ENCODE peak calls at places on chromosomes 1 and 21, in seven cellular contexts. One of them, this sample, is unnamed.
A peak's percentile ranks its signal among the peaks of the same experiment; 100 is the strongest.

GRCh38 chr21:46553993-46554392 is 50.9 kb downstream of the S100B start:
- DNase-seq in renal cortical epithelial cell: no peak
- DNase-seq in stimulated activated CD4-positive, alpha-beta T cell treated with anti-CD3 and anti-CD28 coated beads, Interleukin-15, amount 100 ng/mL, for 24 hours: no peak
- DNase-seq in pons: no peak
- DNase-seq in NCI-H2029: no peak
- DNase-seq in NCI-H748 treated with DMSO at 0.1 percent for 48 hours: no peak
- DNase-seq in CD8-positive, alpha-beta memory T cell: no peak
- DNase-seq in this sample: no peak

GRCh38 chr1:228809621-228810313 is 74.5 kb downstream of the RHOU start:
- DNase-seq in renal cortical epithelial cell: peak; percentile 90
- DNase-seq in stimulated activated CD4-positive, alpha-beta T cell treated with anti-CD3 and anti-CD28 coated beads, Interleukin-15, amount 100 ng/mL, for 24 hours: peak; percentile 46
- DNase-seq in pons: no peak
- DNase-seq in NCI-H2029: no peak
- DNase-seq in NCI-H748 treated with DMSO at 0.1 percent for 48 hours: no peak
- DNase-seq in CD8-positive, alpha-beta memory T cell: no peak
- DNase-seq in this sample: no peak

GRCh38 chr1:31617218-31617916 is at the start of gene HCRTR1:
- DNase-seq in renal cortical epithelial cell: no peak
- DNase-seq in stimulated activated CD4-positive, alpha-beta T cell treated with anti-CD3 and anti-CD28 coated beads, Interleukin-15, amount 100 ng/mL, for 24 hours: no peak
- DNase-seq in pons: no peak
- DNase-seq in NCI-H2029: no peak
- DNase-seq in NCI-H748 treated with DMSO at 0.1 percent for 48 hours: no peak
- DNase-seq in CD8-positive, alpha-beta memory T cell: no peak
- DNase-seq in this sample: no peak

GRCh38 chr1:8631163-8631562 is 186.3 kb downstream of the RERE start:
- DNase-seq in renal cortical epithelial cell: no peak
- DNase-seq in stimulated activated CD4-positive, alpha-beta T cell treated with anti-CD3 and anti-CD28 coated beads, Interleukin-15, amount 100 ng/mL, for 24 hours: no peak
- DNase-seq in pons: no peak
- DNase-seq in NCI-H2029: no peak
- DNase-seq in NCI-H748 treated with DMSO at 0.1 percent for 48 hours: no peak
- DNase-seq in CD8-positive, alpha-beta memory T cell: no peak
- DNase-seq in this sample: no peak

GRCh38 chr1:12184008-12184681 is 17.4 kb downstream of the TNFRSF1B start:
- DNase-seq in renal cortical epithelial cell: peak; percentile 85
- DNase-seq in stimulated activated CD4-positive, alpha-beta T cell treated with anti-CD3 and anti-CD28 coated beads, Interleukin-15, amount 100 ng/mL, for 24 hours: no peak
- DNase-seq in pons: peak; percentile 85
- DNase-seq in NCI-H2029: no peak
- DNase-seq in NCI-H748 treated with DMSO at 0.1 percent for 48 hours: no peak
- DNase-seq in CD8-positive, alpha-beta memory T cell: no peak
- DNase-seq in this sample: peak; percentile 56

GRCh38 chr1:3494321-3495308 is 40.1 kb downstream of the ARHGEF16 start:
- DNase-seq in renal cortical epithelial cell: no peak
- DNase-seq in stimulated activated CD4-positive, alpha-beta T cell treated with anti-CD3 and anti-CD28 coated beads, Interleukin-15, amount 100 ng/mL, for 24 hours: no peak
- DNase-seq in pons: peak; percentile 6
- DNase-seq in NCI-H2029: no peak
- DNase-seq in NCI-H748 treated with DMSO at 0.1 percent for 48 hours: no peak
- DNase-seq in CD8-positive, alpha-beta memory T cell: no peak
- DNase-seq in this sample: no peak

GRCh38 chr1:30046751-30047150 is 676.6 kb downstream of the MATN1 start:
- DNase-seq in renal cortical epithelial cell: no peak
- DNase-seq in stimulated activated CD4-positive, alpha-beta T cell treated with anti-CD3 and anti-CD28 coated beads, Interleukin-15, amount 100 ng/mL, for 24 hours: no peak
- DNase-seq in pons: no peak
- DNase-seq in NCI-H2029: no peak
- DNase-seq in NCI-H748 treated with DMSO at 0.1 percent for 48 hours: no peak
- DNase-seq in CD8-positive, alpha-beta memory T cell: no peak
- DNase-seq in this sample: no peak

GRCh38 chr1:184947497-184948256 is 26.6 kb downstream of the NIBAN1 start:
- DNase-seq in renal cortical epithelial cell: no peak
- DNase-seq in stimulated activated CD4-positive, alpha-beta T cell treated with anti-CD3 and anti-CD28 coated beads, Interleukin-15, amount 100 ng/mL, for 24 hours: no peak
- DNase-seq in pons: peak; percentile 36
- DNase-seq in NCI-H2029: no peak
- DNase-seq in NCI-H748 treated with DMSO at 0.1 percent for 48 hours: no peak
- DNase-seq in CD8-positive, alpha-beta memory T cell: no peak
- DNase-seq in this sample: no peak

GRCh38 chr1:3905266-3905952 is 5.3 kb upstream of the C1orf174 start:
- DNase-seq in renal cortical epithelial cell: no peak
- DNase-seq in stimulated activated CD4-positive, alpha-beta T cell treated with anti-CD3 and anti-CD28 coated beads, Interleukin-15, amount 100 ng/mL, for 24 hours: no peak
- DNase-seq in pons: no peak
- DNase-seq in NCI-H2029: no peak
- DNase-seq in NCI-H748 treated with DMSO at 0.1 percent for 48 hours: no peak
- DNase-seq in CD8-positive, alpha-beta memory T cell: no peak
- DNase-seq in this sample: no peak

GRCh38 chr1:2543543-2544092 is 12.6 kb upstream of the TNFRSF14 start:
- DNase-seq in renal cortical epithelial cell: no peak
- DNase-seq in stimulated activated CD4-positive, alpha-beta T cell treated with anti-CD3 and anti-CD28 coated beads, Interleukin-15, amount 100 ng/mL, for 24 hours: no peak
- DNase-seq in pons: peak; percentile 55
- DNase-seq in NCI-H2029: no peak
- DNase-seq in NCI-H748 treated with DMSO at 0.1 percent for 48 hours: no peak
- DNase-seq in CD8-positive, alpha-beta memory T cell: peak; percentile 29
- DNase-seq in this sample: peak; percentile 37

GRCh38 chr1:1185101-1185765 is 11.6 kb downstream of the TTLL10 start:
- DNase-seq in renal cortical epithelial cell: no peak
- DNase-seq in stimulated activated CD4-positive, alpha-beta T cell treated with anti-CD3 and anti-CD28 coated beads, Interleukin-15, amount 100 ng/mL, for 24 hours: no peak
- DNase-seq in pons: peak; percentile 56
- DNase-seq in NCI-H2029: no peak
- DNase-seq in NCI-H748 treated with DMSO at 0.1 percent for 48 hours: no peak
- DNase-seq in CD8-positive, alpha-beta memory T cell: peak; percentile 0
- DNase-seq in this sample: no peak

GRCh38 chr1:24112381-24113169 is 640 bp upstream of the MYOM3 start:
- DNase-seq in renal cortical epithelial cell: peak; percentile 69
- DNase-seq in stimulated activated CD4-positive, alpha-beta T cell treated with anti-CD3 and anti-CD28 coated beads, Interleukin-15, amount 100 ng/mL, for 24 hours: peak; percentile 70
- DNase-seq in pons: peak; percentile 37
- DNase-seq in NCI-H2029: no peak
- DNase-seq in NCI-H748 treated with DMSO at 0.1 percent for 48 hours: no peak
- DNase-seq in CD8-positive, alpha-beta memory T cell: peak; percentile 13
- DNase-seq in this sample: peak; percentile 58

GRCh38 chr1:45979074-45979777 is 153.2 kb downstream of the PIK3R3 start:
- DNase-seq in renal cortical epithelial cell: peak; percentile 85
- DNase-seq in stimulated activated CD4-positive, alpha-beta T cell treated with anti-CD3 and anti-CD28 coated beads, Interleukin-15, amount 100 ng/mL, for 24 hours: no peak
- DNase-seq in pons: no peak
- DNase-seq in NCI-H2029: peak; percentile 93
- DNase-seq in NCI-H748 treated with DMSO at 0.1 percent for 48 hours: peak; percentile 99
- DNase-seq in CD8-positive, alpha-beta memory T cell: no peak
- DNase-seq in this sample: no peak

GRCh38 chr1:41638086-41639024 is 153.9 kb upstream of the EDN2 start:
- DNase-seq in renal cortical epithelial cell: no peak
- DNase-seq in stimulated activated CD4-positive, alpha-beta T cell treated with anti-CD3 and anti-CD28 coated beads, Interleukin-15, amount 100 ng/mL, for 24 hours: no peak
- DNase-seq in pons: no peak
- DNase-seq in NCI-H2029: no peak
- DNase-seq in NCI-H748 treated with DMSO at 0.1 percent for 48 hours: no peak
- DNase-seq in CD8-positive, alpha-beta memory T cell: no peak
- DNase-seq in this sample: no peak

GRCh38 chr1:3796215-3797193 is at the start of gene LRRC47:
- DNase-seq in renal cortical epithelial cell: peak; percentile 67
- DNase-seq in stimulated activated CD4-positive, alpha-beta T cell treated with anti-CD3 and anti-CD28 coated beads, Interleukin-15, amount 100 ng/mL, for 24 hours: peak; percentile 97
- DNase-seq in pons: peak; percentile 89
- DNase-seq in NCI-H2029: no peak
- DNase-seq in NCI-H748 treated with DMSO at 0.1 percent for 48 hours: peak; percentile 36
- DNase-seq in CD8-positive, alpha-beta memory T cell: peak; percentile 91
- DNase-seq in this sample: peak; percentile 95

GRCh38 chr1:169906938-169907337 is 13.2 kb upstream of the SCYL3 start:
- DNase-seq in renal cortical epithelial cell: no peak
- DNase-seq in stimulated activated CD4-positive, alpha-beta T cell treated with anti-CD3 and anti-CD28 coated beads, Interleukin-15, amount 100 ng/mL, for 24 hours: no peak
- DNase-seq in pons: no peak
- DNase-seq in NCI-H2029: no peak
- DNase-seq in NCI-H748 treated with DMSO at 0.1 percent for 48 hours: no peak
- DNase-seq in CD8-positive, alpha-beta memory T cell: no peak
- DNase-seq in this sample: no peak

GRCh38 chr21:41216486-41216885 is 48.5 kb downstream of the BACE2 start:
- DNase-seq in renal cortical epithelial cell: no peak
- DNase-seq in stimulated activated CD4-positive, alpha-beta T cell treated with anti-CD3 and anti-CD28 coated beads, Interleukin-15, amount 100 ng/mL, for 24 hours: no peak
- DNase-seq in pons: no peak
- DNase-seq in NCI-H2029: no peak
- DNase-seq in NCI-H748 treated with DMSO at 0.1 percent for 48 hours: no peak
- DNase-seq in CD8-positive, alpha-beta memory T cell: no peak
- DNase-seq in this sample: no peak

GRCh38 chr1:110443393-110443918 is 7.5 kb upstream of the PROK1 start:
- DNase-seq in renal cortical epithelial cell: peak; percentile 22
- DNase-seq in stimulated activated CD4-positive, alpha-beta T cell treated with anti-CD3 and anti-CD28 coated beads, Interleukin-15, amount 100 ng/mL, for 24 hours: no peak
- DNase-seq in pons: no peak
- DNase-seq in NCI-H2029: no peak
- DNase-seq in NCI-H748 treated with DMSO at 0.1 percent for 48 hours: no peak
- DNase-seq in CD8-positive, alpha-beta memory T cell: no peak
- DNase-seq in this sample: no peak

GRCh38 chr1:192476802-192477298 is 98.7 kb upstream of the RGS1 start:
- DNase-seq in renal cortical epithelial cell: peak; percentile 13
- DNase-seq in stimulated activated CD4-positive, alpha-beta T cell treated with anti-CD3 and anti-CD28 coated beads, Interleukin-15, amount 100 ng/mL, for 24 hours: peak; percentile 11
- DNase-seq in pons: peak; percentile 29
- DNase-seq in NCI-H2029: peak; percentile 59
- DNase-seq in NCI-H748 treated with DMSO at 0.1 percent for 48 hours: no peak
- DNase-seq in CD8-positive, alpha-beta memory T cell: no peak
- DNase-seq in this sample: no peak

GRCh38 chr1:41493117-41493536 is 8.6 kb upstream of the EDN2 start:
- DNase-seq in renal cortical epithelial cell: peak; percentile 94
- DNase-seq in stimulated activated CD4-positive, alpha-beta T cell treated with anti-CD3 and anti-CD28 coated beads, Interleukin-15, amount 100 ng/mL, for 24 hours: peak; percentile 43
- DNase-seq in pons: no peak
- DNase-seq in NCI-H2029: peak; percentile 53
- DNase-seq in NCI-H748 treated with DMSO at 0.1 percent for 48 hours: no peak
- DNase-seq in CD8-positive, alpha-beta memory T cell: no peak
- DNase-seq in this sample: no peak

GRCh38 chr1:21491483-21492170 is 17.6 kb upstream of the ALPL start:
- DNase-seq in renal cortical epithelial cell: peak; percentile 25
- DNase-seq in stimulated activated CD4-positive, alpha-beta T cell treated with anti-CD3 and anti-CD28 coated beads, Interleukin-15, amount 100 ng/mL, for 24 hours: no peak
- DNase-seq in pons: no peak
- DNase-seq in NCI-H2029: peak; percentile 26
- DNase-seq in NCI-H748 treated with DMSO at 0.1 percent for 48 hours: peak; percentile 67
- DNase-seq in CD8-positive, alpha-beta memory T cell: no peak
- DNase-seq in this sample: peak; percentile 24

GRCh38 chr1:26584022-26584485 is 54.5 kb downstream of the RPS6KA1 start:
- DNase-seq in renal cortical epithelial cell: no peak
- DNase-seq in stimulated activated CD4-positive, alpha-beta T cell treated with anti-CD3 and anti-CD28 coated beads, Interleukin-15, amount 100 ng/mL, for 24 hours: peak; percentile 70
- DNase-seq in pons: no peak
- DNase-seq in NCI-H2029: no peak
- DNase-seq in NCI-H748 treated with DMSO at 0.1 percent for 48 hours: no peak
- DNase-seq in CD8-positive, alpha-beta memory T cell: no peak
- DNase-seq in this sample: no peak

GRCh38 chr1:225611537-225612223 is 41.2 kb downstream of the ENAH start:
- DNase-seq in renal cortical epithelial cell: no peak
- DNase-seq in stimulated activated CD4-positive, alpha-beta T cell treated with anti-CD3 and anti-CD28 coated beads, Interleukin-15, amount 100 ng/mL, for 24 hours: no peak
- DNase-seq in pons: no peak
- DNase-seq in NCI-H2029: no peak
- DNase-seq in NCI-H748 treated with DMSO at 0.1 percent for 48 hours: no peak
- DNase-seq in CD8-positive, alpha-beta memory T cell: no peak
- DNase-seq in this sample: no peak

GRCh38 chr1:202319381-202320080 is 22.2 kb downstream of the UBE2T start:
- DNase-seq in renal cortical epithelial cell: peak; percentile 7
- DNase-seq in stimulated activated CD4-positive, alpha-beta T cell treated with anti-CD3 and anti-CD28 coated beads, Interleukin-15, amount 100 ng/mL, for 24 hours: no peak
- DNase-seq in pons: no peak
- DNase-seq in NCI-H2029: no peak
- DNase-seq in NCI-H748 treated with DMSO at 0.1 percent for 48 hours: no peak
- DNase-seq in CD8-positive, alpha-beta memory T cell: no peak
- DNase-seq in this sample: no peak

GRCh38 chr1:226444901-226445300 is 37.0 kb upstream of the PARP1 start:
- DNase-seq in renal cortical epithelial cell: no peak
- DNase-seq in stimulated activated CD4-positive, alpha-beta T cell treated with anti-CD3 and anti-CD28 coated beads, Interleukin-15, amount 100 ng/mL, for 24 hours: peak; percentile 68
- DNase-seq in pons: no peak
- DNase-seq in NCI-H2029: no peak
- DNase-seq in NCI-H748 treated with DMSO at 0.1 percent for 48 hours: no peak
- DNase-seq in CD8-positive, alpha-beta memory T cell: peak; percentile 42
- DNase-seq in this sample: peak; percentile 41

GRCh38 chr1:109801791-109802135 is 38.0 kb upstream of the EPS8L3 start:
- DNase-seq in renal cortical epithelial cell: no peak
- DNase-seq in stimulated activated CD4-positive, alpha-beta T cell treated with anti-CD3 and anti-CD28 coated beads, Interleukin-15, amount 100 ng/mL, for 24 hours: no peak
- DNase-seq in pons: no peak
- DNase-seq in NCI-H2029: no peak
- DNase-seq in NCI-H748 treated with DMSO at 0.1 percent for 48 hours: no peak
- DNase-seq in CD8-positive, alpha-beta memory T cell: no peak
- DNase-seq in this sample: peak; percentile 20

GRCh38 chr1:43870306-43870705 is 63.3 kb upstream of the ARTN start:
- DNase-seq in renal cortical epithelial cell: no peak
- DNase-seq in stimulated activated CD4-positive, alpha-beta T cell treated with anti-CD3 and anti-CD28 coated beads, Interleukin-15, amount 100 ng/mL, for 24 hours: no peak
- DNase-seq in pons: no peak
- DNase-seq in NCI-H2029: no peak
- DNase-seq in NCI-H748 treated with DMSO at 0.1 percent for 48 hours: no peak
- DNase-seq in CD8-positive, alpha-beta memory T cell: no peak
- DNase-seq in this sample: no peak

GRCh38 chr21:17585875-17586450 is 26.7 kb downstream of the BTG3 start:
- DNase-seq in renal cortical epithelial cell: peak; percentile 58
- DNase-seq in stimulated activated CD4-positive, alpha-beta T cell treated with anti-CD3 and anti-CD28 coated beads, Interleukin-15, amount 100 ng/mL, for 24 hours: no peak
- DNase-seq in pons: peak; percentile 85
- DNase-seq in NCI-H2029: peak; percentile 64
- DNase-seq in NCI-H748 treated with DMSO at 0.1 percent for 48 hours: peak; percentile 17
- DNase-seq in CD8-positive, alpha-beta memory T cell: no peak
- DNase-seq in this sample: no peak

GRCh38 chr1:154219511-154219910 is 1.2 kb upstream of the UBAP2L start:
- DNase-seq in renal cortical epithelial cell: peak; percentile 29
- DNase-seq in stimulated activated CD4-positive, alpha-beta T cell treated with anti-CD3 and anti-CD28 coated beads, Interleukin-15, amount 100 ng/mL, for 24 hours: no peak
- DNase-seq in pons: peak; percentile 45
- DNase-seq in NCI-H2029: no peak
- DNase-seq in NCI-H748 treated with DMSO at 0.1 percent for 48 hours: no peak
- DNase-seq in CD8-positive, alpha-beta memory T cell: no peak
- DNase-seq in this sample: no peak

GRCh38 chr1:202018476-202019234 is 8.3 kb downstream of the ELF3 start:
- DNase-seq in renal cortical epithelial cell: peak; percentile 83
- DNase-seq in stimulated activated CD4-positive, alpha-beta T cell treated with anti-CD3 and anti-CD28 coated beads, Interleukin-15, amount 100 ng/mL, for 24 hours: no peak
- DNase-seq in pons: no peak
- DNase-seq in NCI-H2029: peak; percentile 95
- DNase-seq in NCI-H748 treated with DMSO at 0.1 percent for 48 hours: peak; percentile 63
- DNase-seq in CD8-positive, alpha-beta memory T cell: no peak
- DNase-seq in this sample: no peak

GRCh38 chr1:192809286-192810252 is 730 bp downstream of the RGS2 start:
- DNase-seq in renal cortical epithelial cell: peak; percentile 27
- DNase-seq in stimulated activated CD4-positive, alpha-beta T cell treated with anti-CD3 and anti-CD28 coated beads, Interleukin-15, amount 100 ng/mL, for 24 hours: peak; percentile 64
- DNase-seq in pons: peak; percentile 68
- DNase-seq in NCI-H2029: peak; percentile 7
- DNase-seq in NCI-H748 treated with DMSO at 0.1 percent for 48 hours: peak; percentile 47
- DNase-seq in CD8-positive, alpha-beta memory T cell: peak; percentile 31
- DNase-seq in this sample: peak; percentile 57

GRCh38 chr1:85623061-85623471 is 42.5 kb downstream of the CCN1 start:
- DNase-seq in renal cortical epithelial cell: peak; percentile 77
- DNase-seq in stimulated activated CD4-positive, alpha-beta T cell treated with anti-CD3 and anti-CD28 coated beads, Interleukin-15, amount 100 ng/mL, for 24 hours: no peak
- DNase-seq in pons: no peak
- DNase-seq in NCI-H2029: no peak
- DNase-seq in NCI-H748 treated with DMSO at 0.1 percent for 48 hours: no peak
- DNase-seq in CD8-positive, alpha-beta memory T cell: no peak
- DNase-seq in this sample: no peak

GRCh38 chr1:36882536-36883285 is 151.6 kb downstream of the GRIK3 start:
- DNase-seq in renal cortical epithelial cell: no peak
- DNase-seq in stimulated activated CD4-positive, alpha-beta T cell treated with anti-CD3 and anti-CD28 coated beads, Interleukin-15, amount 100 ng/mL, for 24 hours: no peak
- DNase-seq in pons: no peak
- DNase-seq in NCI-H2029: no peak
- DNase-seq in NCI-H748 treated with DMSO at 0.1 percent for 48 hours: no peak
- DNase-seq in CD8-positive, alpha-beta memory T cell: no peak
- DNase-seq in this sample: no peak

GRCh38 chr1:23793861-23794731 is 3.2 kb downstream of the LYPLA2 start:
- DNase-seq in renal cortical epithelial cell: no peak
- DNase-seq in stimulated activated CD4-positive, alpha-beta T cell treated with anti-CD3 and anti-CD28 coated beads, Interleukin-15, amount 100 ng/mL, for 24 hours: no peak
- DNase-seq in pons: no peak
- DNase-seq in NCI-H2029: no peak
- DNase-seq in NCI-H748 treated with DMSO at 0.1 percent for 48 hours: no peak
- DNase-seq in CD8-positive, alpha-beta memory T cell: no peak
- DNase-seq in this sample: no peak